ENCODE peak calls at places on chromosomes 6 and 20, in six cellular contexts. A is GM04504, G is foreskin fibroblast, J is fibroblast of pulmonary artery, O is GM12864, Z is nephron progenitor cell. K is an unnamed sample.

GRCh38 chr6:87730310-87730709 is 28.3 kb upstream of the AKIRIN2 start:
- DNase-seq in Z (no peak), J (no peak), G (peak), O (no peak), A (no peak), K (no peak)

GRCh38 chr6:703562-703961 is 10.6 kb upstream of the EXOC2 start:
- DNase-seq in O (no peak), J (no peak), Z (no peak), G (no peak), A (no peak), K (no peak)

GRCh38 chr6:43971776-43972126 is 155.5 kb downstream of the MRPL14 start:
- DNase-seq in J (no peak), Z (no peak), A (no peak), G (no peak), O (no peak), K (no peak)

GRCh38 chr6:141653590-141653989 is 479.1 kb upstream of the GJE1 start:
- DNase-seq in Z (no peak), G (peak), J (peak), A (no peak), O (no peak), K (no peak)

GRCh38 chr6:11473008-11473740 is 64.4 kb upstream of the TMEM170B start:
- DNase-seq in O (no peak), Z (no peak), J (no peak), G (no peak), A (no peak), K (no peak)

GRCh38 chr20:19756756-19757486 is 1.1 kb upstream of the RIN2 start:
- DNase-seq in A (no peak), J (no peak), Z (no peak), G (no peak), O (no peak), K (no peak)

GRCh38 chr20:44066645-44067606 is 120.1 kb downstream of the JPH2 start:
- DNase-seq in G (no peak), O (no peak), Z (no peak), J (no peak), A (no peak), K (no peak)

GRCh38 chr20:63371346-63371865 is 10.3 kb upstream of the CHRNA4 start:
- DNase-seq in A (no peak), J (no peak), O (no peak), G (no peak), Z (no peak), K (no peak)

GRCh38 chr6:161890959-161891358 is 617.1 kb upstream of the AGPAT4 start:
- DNase-seq in J (no peak), Z (no peak), A (no peak), O (no peak), G (peak), K (no peak)

GRCh38 chr6:130366011-130366963 is at the start of gene TMEM200A:
- DNase-seq in O (no peak), Z (peak), J (peak), G (peak), A (peak), K (no peak)

GRCh38 chr6:81894286-81894685 is 141.8 kb upstream of the TENT5A start:
- DNase-seq in G (peak), A (peak), O (no peak), Z (no peak), J (peak), K (no peak)